ENCODE peak calls at places on chromosomes 6 and 20, in four cellular contexts. D is cardiac muscle cell, T is psoas muscle, G is kidney. Y is an unnamed sample. For H3K36me3, the result is how much of the 10 kb centered on the place peaks cover.

GRCh38 chr20:39632176-39632575 is 670.0 kb downstream of the DHX35 start:
- DNase-seq in D (no peak), T (no peak), G (no peak), Y (no peak)

GRCh38 chr6:11398451-11399326 is 138.9 kb upstream of the TMEM170B start:
- DNase-seq in D (peak), T (no peak), G (no peak), Y (no peak)

GRCh38 chr6:43216200-43216599 is 13.1 kb downstream of the DNPH1 start:
- DNase-seq in D (no peak), T (no peak), G (no peak), Y (no peak)

GRCh38 chr20:58695895-58696375 is 3.3 kb downstream of the NPEPL1 start:
- DNase-seq in D (no peak), T (no peak), G (no peak), Y (no peak)

GRCh38 chr6:27812805-27813626 is 99.2 kb downstream of the OR2B2 start:
- DNase-seq in D (no peak), T (no peak), G (no peak), Y (no peak)

GRCh38 chr6:108068618-108069017 is 5.9 kb downstream of the OSTM1 start:
- DNase-seq in D (no peak), T (no peak), G (no peak), Y (no peak)

GRCh38 chr6:39203804-39204495 is 25.3 kb downstream of the KCNK5 start:
- DNase-seq in D (no peak), T (no peak), G (peak), Y (no peak)

GRCh38 chr6:138520463-138520862 is 21.2 kb upstream of the NHSL1 start:
- DNase-seq in D (peak), T (no peak), G (no peak), Y (no peak)

GRCh38 chr20:277496-277781 is 13.1 kb downstream of the C20orf96 start:
- DNase-seq in D (no peak), T (no peak), G (no peak), Y (no peak)

GRCh38 chr6:158773581-158774449 is 45.4 kb downstream of the EZR start:
- DNase-seq in D (peak), T (no peak), G (no peak), Y (no peak)

GRCh38 chr20:62651285-62652021 is 9.2 kb downstream of the SLCO4A1 start:
- DNase-seq in D (peak), T (peak), G (peak), Y (no peak)

GRCh38 chr6:21349834-21350233 is 243.7 kb upstream of the SOX4 start:
- DNase-seq in D (no peak), T (no peak), G (no peak), Y (no peak)

GRCh38 chr20:1846341-1846740 is 48.9 kb upstream of the SIRPA start:
- DNase-seq in D (no peak), T (no peak), G (no peak), Y (no peak)

GRCh38 chr6:75205776-75206334 is at the start of gene COL12A1:
- DNase-seq in D (peak), T (peak), G (peak), Y (no peak)

GRCh38 chr6:89977808-89978748 is 83.8 kb downstream of the GJA10 start:
- DNase-seq in D (peak), T (peak), G (no peak), Y (no peak)

GRCh38 chr6:113137411-113137810 is 719.7 kb upstream of the MARCKS start:
- DNase-seq in D (peak), T (peak), G (peak), Y (no peak)

GRCh38 chr6:2830183-2830582 is 11.5 kb downstream of the SERPINB1 start:
- DNase-seq in D (no peak), T (no peak), G (no peak), Y (no peak)

GRCh38 chr6:149046822-149047246 is 270.7 kb upstream of the TAB2 start:
- DNase-seq in D (no peak), T (no peak), G (no peak), Y (no peak)

GRCh38 chr20:46375771-46376170 is 30.6 kb downstream of the ELMO2 start:
- DNase-seq in D (peak), T (no peak), G (no peak), Y (no peak)

GRCh38 chr20:15619341-15619740 is 953.9 kb downstream of the KIF16B start:
- DNase-seq in D (no peak), T (no peak), G (no peak), Y (no peak)

GRCh38 chr6:138403801-138404665 is at the start of gene HEBP2:
- DNase-seq in D (peak), T (peak), G (peak), Y (peak)

GRCh38 chr6:15474196-15474595 is 188.6 kb downstream of the DTNBP1 start:
- DNase-seq in D (peak), T (no peak), G (no peak), Y (no peak)

GRCh38 chr6:147279423-147279822 is 75.2 kb downstream of the STXBP5 start:
- DNase-seq in D (peak), T (no peak), G (no peak), Y (no peak)

GRCh38 chr6:25655746-25656145 is 3.7 kb downstream of the SCGN start:
- DNase-seq in D (peak), T (no peak), G (no peak), Y (no peak)

DNA sequence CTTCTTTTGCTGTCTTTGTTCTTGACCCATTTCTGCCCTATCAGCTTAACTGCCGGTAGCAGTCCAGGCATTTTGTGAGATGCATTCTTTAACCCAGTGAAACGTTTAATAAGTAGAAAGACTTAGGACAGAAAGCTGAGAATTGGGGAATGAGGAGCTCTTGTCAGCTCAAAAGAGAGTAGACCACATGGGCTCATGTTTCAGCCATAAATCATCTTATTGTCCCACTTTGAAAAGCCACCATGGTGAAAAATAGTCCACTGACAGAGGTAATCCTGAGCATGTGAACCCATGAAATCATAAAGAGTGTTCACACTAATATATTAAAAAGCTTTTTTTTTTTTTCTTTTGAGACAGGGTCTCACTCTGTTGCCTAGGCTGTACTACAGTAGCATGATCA is 16.3 kb downstream of the ORC3 start:
- DNase-seq in D (no peak), T (no peak), G (no peak), Y (no peak)
- H3K36me3 ChIP-seq in D (under half), T (under half), G (under half), Y (under half)

DNA sequence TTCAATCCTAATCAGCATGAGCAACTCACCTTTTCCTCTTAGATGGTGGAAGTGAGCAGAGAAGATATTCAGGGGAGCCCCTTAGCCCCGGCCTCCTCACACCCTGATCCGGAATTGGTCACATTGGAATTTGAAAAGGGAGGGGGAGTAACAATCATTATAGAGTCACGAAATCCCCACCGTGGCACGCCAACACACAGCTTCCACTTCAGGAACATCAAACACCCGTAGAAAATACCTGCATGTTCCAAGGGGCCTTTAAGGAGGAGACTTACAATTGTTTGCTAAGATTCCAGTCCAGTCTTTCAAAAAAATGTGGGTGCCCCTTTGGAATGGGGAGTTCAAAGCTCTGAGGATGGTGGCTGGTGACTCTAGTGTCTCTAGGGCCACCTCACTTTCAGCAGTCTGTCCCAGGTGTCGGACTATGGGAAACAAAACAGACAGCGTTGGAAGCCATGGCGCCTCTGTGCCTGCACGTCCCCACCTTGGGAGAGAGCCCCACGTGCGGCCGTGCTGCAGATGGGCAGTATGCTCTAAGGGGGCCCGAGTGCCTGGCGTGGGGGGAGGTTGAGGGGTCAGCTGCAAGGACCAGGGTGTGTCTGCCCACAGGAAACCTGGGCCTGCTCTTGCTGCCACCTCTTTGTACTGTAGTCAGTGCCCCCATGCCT is 2.4 kb downstream of the CD93 start:
- DNase-seq in D (no peak), T (no peak), G (no peak), Y (no peak)
- H3K4me3 ChIP-seq in D (no peak), T (peak), G (peak), Y (no peak)

GRCh38 chr6:18261877-18262276 is 2.5 kb downstream of the DEK start:
- DNase-seq in D (no peak), T (no peak), G (no peak), Y (no peak)
- H3K36me3 ChIP-seq in D (under half), T (under half), G (under half), Y (half or more)

GRCh38 chr6:40288919-40289318 is 298.2 kb downstream of the LRFN2 start:
- DNase-seq in D (no peak), T (no peak), G (no peak), Y (no peak)
- H3K4me3 ChIP-seq in D (no peak), T (no peak), G (no peak), Y (no peak)

DNA sequence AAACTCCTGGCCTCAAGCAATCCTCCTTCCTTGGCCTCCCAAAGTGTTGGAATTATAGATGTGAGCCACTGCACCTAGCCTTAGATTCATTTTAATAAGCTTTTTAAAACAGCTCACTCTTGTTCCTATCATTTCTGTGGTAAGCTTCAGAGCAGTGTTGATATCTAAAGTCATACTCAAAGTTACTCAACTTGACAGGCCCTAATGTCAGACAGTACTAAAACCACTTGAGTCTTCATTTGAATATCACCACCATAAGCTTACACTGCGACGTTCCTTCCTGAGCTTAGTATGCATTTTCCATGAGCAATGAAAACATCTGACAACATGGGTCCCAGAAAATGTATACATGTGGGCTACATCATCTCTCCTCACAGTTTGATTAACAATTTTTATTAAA is 6.0 kb downstream of the FUCA2 start:
- DNase-seq in D (no peak), T (no peak), G (no peak), Y (no peak)
- H3K36me3 ChIP-seq in D (under half), T (under half), G (under half), Y (half or more)

GRCh38 chr6:160337991-160338390 is 10.2 kb upstream of the SLC22A3 start:
- DNase-seq in D (no peak), T (no peak), G (no peak), Y (no peak)
- H3K4me3 ChIP-seq in D (no peak), T (no peak), G (no peak), Y (no peak)

GRCh38 chr20:41413169-41413568 is 46.6 kb upstream of the EMILIN3 start:
- DNase-seq in D (no peak), T (no peak), G (no peak), Y (no peak)

GRCh38 chr20:41415191-41415590 is 48.6 kb upstream of the EMILIN3 start:
- DNase-seq in D (no peak), T (no peak), G (no peak), Y (no peak)

GRCh38 chr20:41423026-41423425 is 56.4 kb upstream of the EMILIN3 start:
- DNase-seq in D (peak), T (no peak), G (no peak), Y (no peak)

GRCh38 chr20:41418739-41419293 is 52.2 kb upstream of the EMILIN3 start:
- DNase-seq in D (no peak), T (no peak), G (no peak), Y (no peak)

GRCh38 chr20:41418031-41418430 is 51.4 kb upstream of the EMILIN3 start:
- DNase-seq in D (no peak), T (no peak), G (no peak), Y (no peak)
- H3K36me3 ChIP-seq in D (half or more), T (under half), G (half or more), Y (half or more)

Y was measured in NT2/D1.